ENCODE peak calls at places on chromosome 7, in seven cellular contexts. W is uterus, O is ascending aorta, L is M059J, H is fibroblast of mammary gland, R is upper lobe of right lung, U is iris pigment epithelial cell. M is an unnamed sample.

GRCh38 chr7:142749218-142749993 is at the start of gene PRSS1:
- DNase-seq in L (no peak), W (no peak), U (no peak), O (no peak), H (no peak), R (no peak), M (no peak)

GRCh38 chr7:46811529-46811928 is 770.4 kb downstream of the TNS3 start:
- DNase-seq in U (peak), W (peak), R (no peak), O (no peak), L (peak), H (peak), M (no peak)

GRCh38 chr7:105805619-105806018 is 70.8 kb downstream of the ATXN7L1 start:
- DNase-seq in U (no peak), H (peak), L (no peak), W (no peak), O (no peak), R (no peak), M (no peak)

GRCh38 chr7:87113077-87113476 is 39.2 kb upstream of the DMTF1 start:
- DNase-seq in W (no peak), H (peak), U (peak), O (no peak), L (no peak), R (no peak), M (no peak)

GRCh38 chr7:73701357-73701995 is 18.0 kb downstream of the STX1A start:
- DNase-seq in U (peak), R (no peak), H (peak), L (peak), W (no peak), O (no peak), M (no peak)

GRCh38 chr7:142338633-142339501 is 81.0 kb upstream of the PRSS58 start:
- DNase-seq in H (peak), W (no peak), U (peak), R (no peak), L (peak), O (no peak), M (peak)

GRCh38 chr7:114269714-114270113 is 144.9 kb upstream of the FOXP2 start:
- DNase-seq in R (no peak), O (no peak), W (no peak), U (no peak), H (no peak), L (no peak), M (peak)

GRCh38 chr7:151844080-151844827 is 32.7 kb downstream of the PRKAG2 start:
- DNase-seq in L (peak), O (no peak), R (peak), U (peak), W (no peak), H (peak), M (no peak)

GRCh38 chr7:135775230-135775629 is 26.6 kb upstream of the FAM180A start:
- DNase-seq in R (no peak), W (no peak), O (no peak), L (peak), U (peak), H (no peak), M (no peak)

GRCh38 chr7:2795906-2796305 is 48.2 kb downstream of the GNA12 start:
- DNase-seq in H (no peak), U (no peak), O (no peak), W (no peak), L (no peak), R (no peak), M (no peak)

GRCh38 chr7:91796122-91796521 is 84.4 kb downstream of the MTERF1 start:
- DNase-seq in L (no peak), O (no peak), U (no peak), H (no peak), R (no peak), W (no peak), M (no peak)

M was measured in NCI-H1417.